ENCODE peak calls at places on chromosomes 1 and 21, in six cellular contexts. X, M, N, F, B and K are unnamed samples.

GRCh38 chr1:109207472-109208103 is 6.1 kb upstream of the SARS1 start:
- DNase-seq in X (no peak), M (no peak), N (no peak), F (no peak), B (no peak), K (no peak)

GRCh38 chr21:43323244-43324005 is 103.5 kb downstream of the SIK1 start:
- DNase-seq in X (no peak), M (no peak), N (no peak), F (no peak), B (no peak), K (peak)

GRCh38 chr1:8083739-8084484 is 57.8 kb upstream of the ERRFI1 start:
- DNase-seq in X (no peak), M (no peak), N (no peak), F (no peak), B (no peak), K (no peak)

GRCh38 chr1:163877016-163877415 is 555.3 kb downstream of the NUF2 start:
- DNase-seq in X (no peak), M (peak), N (no peak), F (no peak), B (no peak), K (no peak)

GRCh38 chr21:16125274-16125673 is 395.5 kb downstream of the USP25 start:
- DNase-seq in X (no peak), M (peak), N (no peak), F (no peak), B (no peak), K (no peak)

GRCh38 chr1:227776277-227776676 is 39.2 kb upstream of the PRSS38 start:
- DNase-seq in X (no peak), M (no peak), N (no peak), F (no peak), B (no peak), K (no peak)

GRCh38 chr1:36508257-36508656 is 25.5 kb upstream of the CSF3R start:
- DNase-seq in X (no peak), M (no peak), N (no peak), F (no peak), B (no peak), K (no peak)

GRCh38 chr21:43944757-43945156 is 67.4 kb upstream of the TRAPPC10 start:
- DNase-seq in X (no peak), M (no peak), N (no peak), F (no peak), B (no peak), K (peak)

GRCh38 chr1:210441028-210441427 is 112.3 kb downstream of the HHAT start:
- DNase-seq in X (no peak), M (no peak), N (no peak), F (no peak), B (no peak), K (no peak)

GRCh38 chr1:46030074-46030870 is 102.2 kb downstream of the PIK3R3 start:
- DNase-seq in X (no peak), M (no peak), N (no peak), F (no peak), B (no peak), K (no peak)

GRCh38 chr1:159991513-159991912 is 37.5 kb upstream of the SLAMF9 start:
- DNase-seq in X (no peak), M (peak), N (no peak), F (no peak), B (no peak), K (no peak)

GRCh38 chr1:113291777-113292659 is 98.3 kb upstream of the MAGI3 start:
- DNase-seq in X (no peak), M (no peak), N (no peak), F (no peak), B (no peak), K (no peak)

GRCh38 chr1:153566414-153567371 is 1.0 kb upstream of the S100A2 start:
- DNase-seq in X (peak), M (peak), N (peak), F (peak), B (peak), K (peak)

GRCh38 chr21:46122241-46122671 is 24.3 kb downstream of the COL6A2 start:
- DNase-seq in X (no peak), M (peak), N (peak), F (no peak), B (peak), K (peak)

GRCh38 chr1:113672491-113672890 is 86.8 kb downstream of the PHTF1 start:
- DNase-seq in X (no peak), M (no peak), N (no peak), F (no peak), B (no peak), K (no peak)

GRCh38 chr1:219385786-219386427 is 212.2 kb downstream of the LYPLAL1 start:
- DNase-seq in X (peak), M (peak), N (peak), F (no peak), B (no peak), K (no peak)

GRCh38 chr1:54604572-54605370 is 18.6 kb downstream of the FAM151A start:
- DNase-seq in X (no peak), M (no peak), N (no peak), F (peak), B (peak), K (no peak)

GRCh38 chr1:212135166-212135565 is 99.6 kb downstream of the DTL start:
- DNase-seq in X (no peak), M (no peak), N (no peak), F (no peak), B (no peak), K (no peak)

GRCh38 chr1:216705686-216706085 is 17.5 kb downstream of the ESRRG start:
- DNase-seq in X (no peak), M (no peak), N (no peak), F (no peak), B (no peak), K (no peak)

GRCh38 chr1:154358519-154358918 is 33.2 kb downstream of the ATP8B2 start:
- DNase-seq in X (no peak), M (no peak), N (no peak), F (no peak), B (no peak), K (no peak)

GRCh38 chr1:217211484-217211883 is 419.4 kb downstream of the GPATCH2 start:
- DNase-seq in X (no peak), M (no peak), N (no peak), F (no peak), B (no peak), K (no peak)

GRCh38 chr1:36095760-36096405 is 7.2 kb downstream of the ADPRS start:
- DNase-seq in X (no peak), M (no peak), N (no peak), F (no peak), B (no peak), K (peak)

GRCh38 chr1:25073640-25074270 is 143.7 kb upstream of the RUNX3 start:
- DNase-seq in X (no peak), M (no peak), N (no peak), F (no peak), B (no peak), K (no peak)